ENCODE peak calls at places on chromosomes 16 and 17, in five cellular contexts. A, J, E, B and I are unnamed samples.

GRCh38 chr16:55285586-55285985 is 38.4 kb upstream of the IRX6 start:
- DNase-seq in J (no peak), A (no peak), B (no peak), E (no peak), I (no peak)

GRCh38 chr17:57906910-57907309 is 48.3 kb downstream of the CUEDC1 start:
- DNase-seq in A (no peak), J (no peak), B (no peak), E (no peak), I (no peak)

GRCh38 chr16:49369638-49370219 is 3.9 kb upstream of the C16orf78 start:
- DNase-seq in B (no peak), J (no peak), E (no peak), A (no peak), I (no peak)

GRCh38 chr17:55609737-55610201 is 98.5 kb upstream of the SMIM36 start:
- DNase-seq in J (no peak), B (no peak), E (no peak), A (no peak), I (no peak)

GRCh38 chr16:65305588-65305987 is 183.7 kb upstream of the CDH11 start:
- DNase-seq in A (no peak), B (no peak), J (no peak), E (no peak), I (no peak)

GRCh38 chr16:4111748-4112696 is 4.2 kb downstream of the ADCY9 start:
- DNase-seq in J (no peak), E (no peak), B (no peak), A (no peak), I (peak)

GRCh38 chr17:80259642-80260535 is 763 bp upstream of the RNF213 start:
- DNase-seq in J (peak), E (no peak), B (peak), A (no peak), I (peak)

GRCh38 chr17:7003745-7004144 is 7.9 kb downstream of the ALOX12 start:
- DNase-seq in E (no peak), J (no peak), A (no peak), B (no peak), I (no peak)

GRCh38 chr16:7055443-7055842 is 277.2 kb upstream of the RBFOX1 start:
- DNase-seq in E (no peak), B (no peak), J (no peak), A (no peak), I (no peak)

GRCh38 chr16:81624718-81625543 is 154.2 kb upstream of the PLCG2 start:
- DNase-seq in J (peak), B (no peak), A (no peak), E (no peak), I (peak)

GRCh38 chr17:46984892-46985291 is 5.8 kb upstream of the RPRML start:
- DNase-seq in B (no peak), A (no peak), E (no peak), J (peak), I (peak)

GRCh38 chr17:2250140-2251095 is 53.2 kb downstream of the SMG6 start:
- DNase-seq in B (no peak), E (no peak), A (no peak), J (no peak), I (no peak)

GRCh38 chr17:45150911-45151809 is 2.9 kb downstream of the HEXIM1 start:
- DNase-seq in J (peak), B (peak), E (no peak), A (no peak), I (no peak)

GRCh38 chr17:65504141-65504540 is 57.3 kb downstream of the AXIN2 start:
- DNase-seq in E (no peak), A (no peak), J (no peak), B (no peak), I (peak)

GRCh38 chr17:1324201-1324750 is 44.8 kb downstream of the TRARG1 start:
- DNase-seq in E (no peak), A (no peak), B (peak), J (no peak), I (no peak)

GRCh38 chr16:85150331-85150940 is 38.2 kb upstream of the CIBAR2 start:
- DNase-seq in A (no peak), E (no peak), B (no peak), J (no peak), I (no peak)

GRCh38 chr17:41522301-41523224 is 3.9 kb upstream of the KRT15 start:
- DNase-seq in J (no peak), B (no peak), A (no peak), E (no peak), I (no peak)

GRCh38 chr17:56866496-56866895 is 32.5 kb downstream of the DGKE start:
- DNase-seq in A (no peak), B (no peak), E (no peak), J (peak), I (no peak)

GRCh38 chr17:78341559-78342437 is 18.1 kb downstream of the SOCS3 start:
- DNase-seq in B (peak), J (peak), E (no peak), A (no peak), I (peak)

GRCh38 chr16:4263504-4264436 is 9.1 kb downstream of the TFAP4 start:
- DNase-seq in E (no peak), B (peak), J (no peak), A (no peak), I (peak)

GRCh38 chr17:76131692-76132573 is 9.1 kb downstream of the FOXJ1 start:
- DNase-seq in B (no peak), J (no peak), E (no peak), A (no peak), I (no peak)

GRCh38 chr16:28162326-28162877 is 49.4 kb downstream of the XPO6 start:
- DNase-seq in A (no peak), J (no peak), E (no peak), B (no peak), I (no peak)

GRCh38 chr17:64420143-64420670 is 28.7 kb upstream of the MILR1 start:
- DNase-seq in B (no peak), J (peak), E (no peak), A (peak), I (peak)

GRCh38 chr17:57689254-57689653 is 55.8 kb downstream of the CCDC182 start:
- DNase-seq in J (no peak), E (no peak), B (no peak), A (no peak), I (no peak)

GRCh38 chr17:73340093-73340596 is 28.3 kb upstream of the CDC42EP4 start:
- DNase-seq in A (peak), B (no peak), E (peak), J (no peak), I (peak)

GRCh38 chr16:2213817-2214720 is 571 bp downstream of the PGP start:
- DNase-seq in J (peak), A (no peak), B (no peak), E (no peak), I (no peak)

GRCh38 chr17:77145635-77146632 is 5.2 kb downstream of the SEC14L1 start:
- DNase-seq in B (peak), E (no peak), A (no peak), J (peak), I (peak)

GRCh38 chr17:68972119-68972704 is 17.0 kb upstream of the ABCA8 start:
- DNase-seq in A (no peak), E (no peak), B (no peak), J (peak), I (no peak)

GRCh38 chr17:4971826-4972225 is 4.2 kb upstream of the SPAG7 start:
- DNase-seq in J (no peak), A (no peak), B (no peak), E (no peak), I (no peak)

GRCh38 chr16:85673529-85674417 is 15.0 kb downstream of the GINS2 start:
- DNase-seq in B (peak), J (peak), A (no peak), E (no peak), I (peak)

GRCh38 chr17:43946766-43947165 is 4.5 kb upstream of the PPY start:
- DNase-seq in J (no peak), A (no peak), E (no peak), B (no peak), I (no peak)

GRCh38 chr17:34781571-34782108 is 179.6 kb downstream of the CCT6B start:
- DNase-seq in E (no peak), B (no peak), A (no peak), J (no peak), I (peak)

GRCh38 chr16:3503513-3503912 is 2.7 kb downstream of the CLUAP1 start:
- DNase-seq in B (no peak), J (no peak), A (no peak), E (no peak), I (no peak)

GRCh38 chr16:9296273-9296593 is 204.8 kb downstream of the HAPSTR1 start:
- DNase-seq in E (no peak), B (no peak), J (no peak), A (no peak), I (no peak)

GRCh38 chr17:9247401-9247938 is 226.2 kb downstream of the NTN1 start:
- DNase-seq in J (no peak), E (no peak), B (peak), A (no peak), I (no peak)

GRCh38 chr17:27585153-27585681 is 45.8 kb upstream of the LGALS9 start:
- DNase-seq in A (no peak), E (no peak), J (no peak), B (no peak), I (no peak)

GRCh38 chr16:62642677-62643076 is 606.4 kb upstream of the CDH8 start:
- DNase-seq in J (no peak), A (no peak), B (no peak), E (no peak), I (no peak)

GRCh38 chr16:84765606-84766580 is 53.9 kb upstream of the CRISPLD2 start:
- DNase-seq in J (no peak), A (no peak), E (no peak), B (no peak), I (no peak)

GRCh38 chr17:75032896-75033294 is 13.9 kb downstream of the ATP5PD start:
- DNase-seq in B (no peak), E (no peak), J (peak), A (no peak), I (peak)

GRCh38 chr17:75033346-75034235 is 13.2 kb downstream of the ATP5PD start:
- DNase-seq in B (peak), E (no peak), J (peak), A (no peak), I (peak)

GRCh38 chr17:75039238-75039637 is 7.5 kb downstream of the ATP5PD start:
- DNase-seq in B (no peak), J (no peak), A (no peak), E (no peak), I (no peak)

GRCh38 chr17:75034236-75034908 is 12.4 kb downstream of the ATP5PD start:
- DNase-seq in B (peak), J (peak), E (no peak), A (no peak), I (peak)

DNA sequence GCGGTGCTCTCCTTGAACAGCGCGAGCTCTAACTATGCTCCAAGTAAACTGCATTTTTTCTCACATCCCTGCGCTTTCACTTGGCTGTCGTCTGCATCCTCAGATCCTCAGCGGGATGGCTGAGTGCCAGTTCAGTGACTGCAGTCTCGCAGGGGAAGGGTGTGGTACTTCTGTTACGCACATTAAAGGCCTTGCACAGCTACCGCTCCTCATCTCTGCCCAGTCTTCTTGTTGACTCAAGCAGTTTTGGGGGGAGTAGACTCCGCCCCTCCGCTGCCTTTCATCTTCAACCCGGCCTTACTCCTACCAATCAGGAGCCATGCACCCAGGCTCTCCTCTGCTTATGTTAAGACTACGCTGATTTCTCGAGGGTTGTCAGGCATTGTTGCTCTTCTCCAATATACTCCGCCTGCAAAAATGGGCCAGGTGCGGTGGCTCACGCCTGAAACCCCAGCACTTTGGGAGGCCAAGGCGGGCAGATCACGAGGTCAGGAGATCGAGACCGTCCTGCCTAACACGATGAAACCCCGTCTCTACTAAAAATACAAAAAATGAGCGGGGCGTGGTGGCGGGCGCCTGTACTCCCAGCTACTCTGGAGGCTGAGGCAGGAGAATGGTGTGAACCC is 10.0 kb downstream of the ATP5PD start:
- DNase-seq in E (no peak), J (peak), B (peak), A (no peak), I (peak)
- H3K4me3 ChIP-seq in E (no peak), J (no peak), B (no peak), A (no peak), I (peak)

GRCh38 chr17:40347319-40348135 is 17.0 kb downstream of the GJD3 start:
- DNase-seq in J (peak), E (no peak), A (no peak), B (no peak), I (peak)

GRCh38 chr17:40349477-40350409 is 14.8 kb downstream of the GJD3 start:
- DNase-seq in E (no peak), B (no peak), J (no peak), A (no peak), I (no peak)

GRCh38 chr17:40346768-40347154 is 17.8 kb downstream of the GJD3 start:
- DNase-seq in J (no peak), E (no peak), B (no peak), A (no peak), I (no peak)

GRCh38 chr17:40348562-40349476 is 15.7 kb downstream of the GJD3 start:
- DNase-seq in B (peak), J (no peak), A (no peak), E (no peak), I (peak)

GRCh38 chr17:40348136-40348504 is 16.4 kb downstream of the GJD3 start:
- DNase-seq in J (no peak), E (no peak), A (no peak), B (no peak), I (no peak)
- H3K4me3 ChIP-seq in J (no peak), E (no peak), A (no peak), B (no peak), I (no peak)

GRCh38 chr16:11252482-11252931 is 3.5 kb downstream of the SOCS1 start:
- DNase-seq in B (no peak), A (no peak), J (no peak), E (no peak), I (no peak)
- H3K4me3 ChIP-seq in B (no peak), A (no peak), J (no peak), E (no peak), I (no peak)

GRCh38 chr16:57284206-57284951 is at the start of gene PLLP:
- DNase-seq in B (peak), J (peak), E (no peak), A (no peak), I (peak)

GRCh38 chr16:57283214-57283955 is 1.1 kb downstream of the PLLP start:
- DNase-seq in B (peak), A (no peak), J (no peak), E (no peak), I (no peak)

GRCh38 chr16:57284952-57285263 is 436 bp upstream of the PLLP start:
- DNase-seq in J (no peak), A (no peak), E (no peak), B (no peak), I (no peak)

GRCh38 chr16:57282510-57283213 is 1.8 kb downstream of the PLLP start:
- DNase-seq in J (no peak), A (no peak), B (peak), E (no peak), I (no peak)

GRCh38 chr16:57283956-57284205 is 591 bp downstream of the PLLP start:
- DNase-seq in J (no peak), E (no peak), A (no peak), B (peak), I (no peak)
- H3K4me3 ChIP-seq in J (no peak), E (peak), A (no peak), B (no peak), I (no peak)

DNA sequence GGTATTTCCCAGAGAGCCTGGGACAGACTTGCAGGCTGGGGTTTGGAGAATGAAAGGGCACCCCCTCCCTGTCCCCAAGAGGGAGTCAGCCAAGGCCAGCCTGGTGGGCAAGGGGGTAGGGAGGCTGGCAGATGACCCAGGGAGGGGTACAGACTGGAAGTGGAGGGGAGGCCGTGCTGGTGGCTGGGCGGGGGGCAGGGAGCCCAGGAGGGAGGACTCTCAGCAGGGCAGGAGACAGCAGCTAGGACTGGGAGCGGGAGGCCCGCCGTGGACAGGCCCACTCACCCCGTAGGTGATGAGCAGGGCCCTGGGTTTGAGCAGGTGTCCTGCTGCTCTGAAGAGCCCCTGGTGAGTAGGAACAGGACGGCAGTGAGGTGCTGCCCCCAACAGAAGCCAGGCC is 1.1 kb downstream of the METTL26 start:
- DNase-seq in E (no peak), A (no peak), B (no peak), J (no peak), I (no peak)
- H3K4me3 ChIP-seq in E (no peak), A (peak), B (no peak), J (no peak), I (peak)

DNA sequence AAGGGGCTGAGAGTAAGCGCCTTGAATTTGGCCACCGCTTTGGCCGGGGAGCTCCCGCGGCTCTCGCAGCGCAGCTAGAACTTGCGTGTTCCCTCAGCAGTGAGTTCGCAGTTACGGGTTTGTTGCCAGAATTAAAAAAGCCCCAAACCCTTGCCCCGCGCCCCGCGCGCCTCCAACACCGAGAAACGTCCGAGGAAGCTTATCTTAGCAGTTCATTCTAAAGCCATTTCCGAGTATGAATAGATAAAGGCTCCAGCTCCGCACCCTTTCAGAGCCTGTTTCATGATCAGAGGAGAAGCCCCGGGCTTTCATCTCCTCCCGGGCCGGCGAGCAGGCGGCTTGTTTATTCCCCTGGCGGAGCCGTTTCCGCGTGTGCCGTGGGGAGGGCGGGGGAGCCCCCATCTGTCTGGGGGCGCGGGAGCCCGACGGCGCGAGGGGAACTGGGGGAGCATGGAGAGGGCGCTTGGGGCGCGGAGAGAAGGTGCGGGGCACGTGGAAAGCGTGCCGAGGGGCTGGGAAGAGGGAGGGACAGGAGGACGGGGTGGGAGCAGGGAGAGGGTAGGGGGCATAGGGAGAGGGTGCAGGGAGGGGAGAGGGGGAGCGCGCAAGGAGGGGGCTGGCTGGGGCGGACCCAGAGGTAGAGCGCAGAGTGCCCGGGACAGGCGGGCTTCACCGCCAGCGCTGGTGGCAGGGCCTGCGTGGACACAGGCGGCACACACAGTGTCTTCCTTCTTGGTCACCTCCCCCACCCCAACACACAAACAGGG is 9.9 kb downstream of the TBX4 start:
- DNase-seq in B (peak), J (no peak), E (no peak), A (no peak), I (no peak)
- H3K4me3 ChIP-seq in B (peak), J (no peak), E (no peak), A (peak), I (no peak)

GRCh38 chr17:40511667-40512221 is 10.3 kb upstream of the TNS4 start:
- DNase-seq in A (no peak), J (no peak), B (peak), E (no peak), I (no peak)

GRCh38 chr17:40515011-40515410 is 13.6 kb upstream of the TNS4 start:
- DNase-seq in J (no peak), A (no peak), B (peak), E (no peak), I (no peak)

GRCh38 chr17:40515491-40516041 is 14.1 kb upstream of the TNS4 start:
- DNase-seq in E (no peak), A (no peak), J (no peak), B (peak), I (no peak)

GRCh38 chr17:40516581-40517285 is 15.3 kb upstream of the TNS4 start:
- DNase-seq in B (peak), J (no peak), E (no peak), A (no peak), I (no peak)

GRCh38 chr17:40514013-40514875 is 12.8 kb upstream of the TNS4 start:
- DNase-seq in E (no peak), B (peak), J (no peak), A (no peak), I (no peak)
- H3K4me3 ChIP-seq in E (no peak), B (no peak), J (no peak), A (no peak), I (no peak)